ENCODE peak calls at places on chromosomes 2 and 18, in nine cellular contexts. K is neural progenitor cell, F is H9, W is IMR-90, R is PC-3, U is mammary epithelial cell, N is SK-N-SH, X is GM23248, D is HCT116. Z is an unnamed sample.

GRCh38 chr2:74019516-74019915 is 34.8 kb downstream of the TET3 start:
- DNase-seq in U (no peak), R (no peak), K (no peak), N (no peak), D (no peak), W (no peak), F (no peak), X (no peak), Z (no peak)

GRCh38 chr2:36615214-36615613 is 17.2 kb upstream of the FEZ2 start:
- DNase-seq in K (no peak), R (no peak), D (no peak), N (peak; percentile 20), X (peak; percentile 36), F (no peak), W (peak; percentile 69), U (no peak), Z (peak; percentile 86)

GRCh38 chr2:9336209-9336533 is 87.2 kb downstream of the ITGB1BP1 start:
- DNase-seq in R (no peak), W (peak; percentile 60), U (no peak), D (no peak), K (no peak), X (no peak), F (no peak), N (peak; percentile 72), Z (peak; percentile 55)

GRCh38 chr18:73462092-73462491 is 594.3 kb upstream of the NETO1 start:
- DNase-seq in U (peak; percentile 11), X (peak; percentile 76), N (no peak), R (peak; percentile 23), D (no peak), W (peak; percentile 92), K (no peak), F (no peak), Z (peak; percentile 87)

GRCh38 chr2:70733428-70734185 is 34.4 kb downstream of the ADD2 start:
- DNase-seq in W (no peak), X (no peak), F (no peak), K (peak; percentile 58), U (no peak), R (no peak), N (peak; percentile 42), D (no peak), Z (no peak)

GRCh38 chr18:50281295-50281971 is at the start of gene MBD1:
- DNase-seq in U (peak; percentile 98), F (peak; percentile 96), K (peak; percentile 98), N (peak; percentile 99), R (peak; percentile 84), D (peak; percentile 95), X (peak; percentile 99), W (peak; percentile 99), Z (peak; percentile 99)

GRCh38 chr2:189204322-189204941 is 24.9 kb upstream of the COL5A2 start:
- DNase-seq in W (peak; percentile 67), F (no peak), R (peak; percentile 49), U (peak; percentile 41), X (peak; percentile 74), D (peak; percentile 22), N (no peak), K (no peak), Z (peak; percentile 82)

GRCh38 chr2:230408244-230408842 is 7.7 kb upstream of the SP100 start:
- DNase-seq in W (peak; percentile 88), K (no peak), N (no peak), U (no peak), D (no peak), F (no peak), R (peak; percentile 73), X (peak; percentile 94), Z (peak; percentile 83)

GRCh38 chr2:85246348-85246747 is 81.4 kb downstream of the TGOLN2 start:
- DNase-seq in U (no peak), N (peak; percentile 52), D (no peak), R (no peak), X (peak; percentile 38), W (no peak), F (no peak), K (no peak), Z (no peak)

GRCh38 chr2:102558463-102558862 is 60.9 kb upstream of the SLC9A2 start:
- DNase-seq in U (no peak), R (no peak), D (no peak), W (no peak), K (no peak), N (no peak), F (no peak), X (peak; percentile 26), Z (no peak)

GRCh38 chr2:56184500-56184996 is 758 bp downstream of the CCDC85A start:
- DNase-seq in D (no peak), R (peak; percentile 41), U (peak; percentile 46), K (peak; percentile 73), F (peak; percentile 41), W (no peak), N (no peak), X (peak; percentile 49), Z (no peak)

GRCh38 chr18:74963820-74964446 is 245.0 kb downstream of the PTGR3 start:
- DNase-seq in D (peak; percentile 33), U (peak; percentile 31), F (peak; percentile 45), R (peak; percentile 63), X (peak; percentile 67), W (peak; percentile 56), N (peak; percentile 36), K (peak; percentile 13), Z (peak; percentile 37)

GRCh38 chr2:235605999-235606715 is 112.3 kb downstream of the AGAP1 start:
- DNase-seq in R (no peak), U (no peak), X (peak; percentile 86), W (peak; percentile 81), F (peak; percentile 46), N (peak; percentile 63), K (peak; percentile 21), D (no peak), Z (peak; percentile 91)

GRCh38 chr2:192208848-192209247 is 14.1 kb upstream of the TMEFF2 start:
- DNase-seq in W (peak; percentile 33), N (no peak), U (no peak), D (no peak), X (peak; percentile 4), K (no peak), F (no peak), R (no peak), Z (peak; percentile 51)

GRCh38 chr2:157302492-157303099 is 23.0 kb downstream of the ERMN start:
- DNase-seq in N (peak; percentile 37), R (peak; percentile 81), D (peak; percentile 13), W (peak; percentile 44), K (peak; percentile 82), X (peak; percentile 81), F (no peak), U (peak; percentile 32), Z (peak; percentile 33)

GRCh38 chr18:45792551-45793294 is 32.8 kb upstream of the SIGLEC15 start:
- DNase-seq in D (no peak), X (peak; percentile 25), U (no peak), K (no peak), W (peak; percentile 49), F (no peak), R (peak; percentile 12), N (no peak), Z (peak; percentile 50)

DNA sequence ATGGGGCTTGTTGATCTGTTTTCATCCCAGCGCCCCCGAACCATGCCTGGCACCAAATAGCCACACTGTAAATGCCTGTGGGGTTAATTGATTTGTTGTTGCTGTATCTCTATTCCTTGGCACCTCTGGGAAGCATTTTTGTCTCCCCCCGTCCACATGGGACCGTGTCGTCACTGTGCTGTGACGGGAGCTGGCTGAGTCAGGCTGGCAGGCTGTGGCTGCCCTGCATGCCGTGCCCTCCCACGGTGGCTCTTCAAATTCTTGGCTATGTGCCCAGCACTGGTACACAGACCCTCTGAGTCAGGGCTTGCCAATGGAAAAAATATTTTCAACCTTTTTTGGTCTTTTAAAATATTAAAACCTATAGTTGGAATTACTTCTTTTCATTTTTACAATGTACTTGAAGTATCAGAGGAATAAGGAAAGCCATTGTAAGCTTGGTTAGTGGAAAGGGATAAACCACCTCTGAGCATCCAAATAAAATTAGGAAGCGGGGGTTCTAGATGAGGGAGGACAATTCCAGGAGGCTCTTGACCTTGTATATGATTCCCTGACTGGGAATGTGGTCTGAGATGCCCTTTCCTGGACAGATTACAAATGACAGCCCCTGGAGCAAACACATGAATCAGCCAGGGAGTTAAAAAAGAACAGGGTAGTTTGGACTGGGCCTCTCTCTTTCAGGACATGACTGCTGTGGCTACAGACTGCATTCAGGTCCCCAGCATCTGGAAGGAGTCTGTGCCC is 59.4 kb downstream of the DGKD start:
- DNase-seq in W (peak; percentile 46), X (peak; percentile 88), K (no peak), N (peak; percentile 76), D (peak; percentile 83), R (peak; percentile 96), U (peak; percentile 78), F (no peak), Z (peak; percentile 65)
- H3K4me1 ChIP-seq in W (peaks cover 17% of the 10 kb centered on the region), X (peaks cover 26% of the 10 kb centered on the region), K (no peaks in the 10 kb centered on the region), N (peaks cover 29% of the 10 kb centered on the region), D (peaks cover 66% of the 10 kb centered on the region), R (peaks cover 57% of the 10 kb centered on the region), U (peaks cover 28% of the 10 kb centered on the region), F (no peaks in the 10 kb centered on the region), Z (peaks cover 12% of the 10 kb centered on the region)

GRCh38 chr2:19348692-19349091 is 9.7 kb downstream of the OSR1 start:
- DNase-seq in U (no peak), K (no peak), X (no peak), R (no peak), W (no peak), N (no peak), D (no peak), F (no peak), Z (no peak)

GRCh38 chr2:19351499-19351898 is 6.9 kb downstream of the OSR1 start:
- DNase-seq in W (no peak), R (no peak), F (no peak), D (no peak), K (peak; percentile 51), N (peak; percentile 58), X (no peak), U (no peak), Z (no peak)

GRCh38 chr2:19350678-19351401 is 7.6 kb downstream of the OSR1 start:
- DNase-seq in K (no peak), X (no peak), U (no peak), W (no peak), R (no peak), F (no peak), N (peak; percentile 51), D (no peak), Z (no peak)

GRCh38 chr2:19351914-19352697 is 6.3 kb downstream of the OSR1 start:
- DNase-seq in R (no peak), N (peak; percentile 47), D (no peak), W (no peak), X (no peak), U (no peak), F (no peak), K (peak; percentile 54), Z (no peak)

GRCh38 chr2:19349911-19350677 is 8.3 kb downstream of the OSR1 start:
- DNase-seq in N (peak; percentile 87), W (no peak), U (no peak), K (peak; percentile 84), X (peak; percentile 39), D (peak; percentile 29), F (peak; percentile 88), R (peak; percentile 25), Z (peak; percentile 20)
- H3K9ac ChIP-seq in N (no peak overlapping the region), W (no peak overlapping the region), U (no peak overlapping the region), K (no peak overlapping the region), X (no peak overlapping the region), D (no peak overlapping the region), F (no peak overlapping the region), R (no peak overlapping the region), Z (no peak overlapping the region)

GRCh38 chr2:64861338-64862000 is 127.7 kb upstream of the SLC1A4 start:
- DNase-seq in F (no peak), N (no peak), K (no peak), D (no peak), U (no peak), W (no peak), X (no peak), R (no peak), Z (no peak)
- H3K4me2 ChIP-seq in F (no peak overlapping the region), N (no peak overlapping the region), K (no peak overlapping the region), D (peak overlapping the region; percentile 26), U (no peak overlapping the region), W (no peak overlapping the region), X (no peak overlapping the region), R (no peak overlapping the region), Z (no peak overlapping the region)

GRCh38 chr2:88692187-88692586 is 714 bp downstream of the RPIA start:
- DNase-seq in K (no peak), N (peak; percentile 33), F (peak; percentile 33), R (peak; percentile 11), X (peak; percentile 56), D (no peak), U (no peak), W (peak; percentile 7), Z (peak; percentile 2)
- H3K4me1 ChIP-seq in K (no peaks in the 10 kb centered on the region), N (no peaks in the 10 kb centered on the region), F (peaks cover 2% of the 10 kb centered on the region), R (peaks cover 14% of the 10 kb centered on the region), X (peaks cover 7% of the 10 kb centered on the region), D (peaks cover 26% of the 10 kb centered on the region), U (peaks cover 19% of the 10 kb centered on the region), W (no peaks in the 10 kb centered on the region), Z (peaks cover 4% of the 10 kb centered on the region)